ENCODE peak calls at places on chromosomes 7 and 10, in eight cellular contexts. Q is GM12878, C is A549, J is Panc1, U is HepG2, K is HCT116, L is SK-N-SH, H is GM23338. B is an unnamed sample.

GRCh38 chr7:69603937-69604494 is 5.7 kb downstream of the AUTS2 start:
- DNase-seq in Q (peak; percentile 53), C (no peak), J (no peak), U (no peak), K (no peak), L (no peak), H (no peak), B (no peak)

GRCh38 chr7:73701357-73701995 is 18.0 kb downstream of the STX1A start:
- DNase-seq in Q (no peak), C (peak; percentile 74), J (peak; percentile 76), U (peak; percentile 54), K (peak; percentile 68), L (peak; percentile 92), H (peak; percentile 94), B (no peak)

GRCh38 chr7:156969972-156970420 is 20.5 kb downstream of the NOM1 start:
- DNase-seq in Q (no peak), C (no peak), J (no peak), U (no peak), K (no peak), L (no peak), H (peak; percentile 32), B (no peak)

GRCh38 chr10:116385311-116385710 is 42.3 kb upstream of the PNLIPRP3 start:
- DNase-seq in Q (no peak), C (no peak), J (no peak), U (no peak), K (no peak), L (no peak), H (peak; percentile 56), B (no peak)

GRCh38 chr7:75971961-75972763 is 22.2 kb downstream of the TMEM120A start:
- DNase-seq in Q (no peak), C (peak; percentile 66), J (no peak), U (no peak), K (no peak), L (peak; percentile 61), H (peak; percentile 73), B (peak; percentile 87)

GRCh38 chr10:4246881-4247358 is 461.9 kb upstream of the KLF6 start:
- DNase-seq in Q (no peak), C (no peak), J (no peak), U (no peak), K (no peak), L (no peak), H (no peak), B (no peak)

GRCh38 chr10:133419211-133419950 is 5.0 kb downstream of the SPRN start:
- DNase-seq in Q (no peak), C (no peak), J (no peak), U (no peak), K (no peak), L (no peak), H (no peak), B (no peak)

GRCh38 chr10:124589491-124590006 is 127.9 kb downstream of the LHPP start:
- DNase-seq in Q (no peak), C (no peak), J (no peak), U (peak; percentile 76), K (no peak), L (no peak), H (no peak), B (no peak)

GRCh38 chr10:15209827-15210509 is 41.5 kb upstream of the NMT2 start:
- DNase-seq in Q (peak; percentile 9), C (peak; percentile 78), J (peak; percentile 48), U (peak; percentile 69), K (peak; percentile 64), L (peak; percentile 86), H (peak; percentile 95), B (peak; percentile 45)

GRCh38 chr7:5525271-5526189 is 101.9 kb upstream of the TNRC18 start:
- DNase-seq in Q (peak; percentile 63), C (no peak), J (peak; percentile 80), U (peak; percentile 39), K (peak; percentile 40), L (peak; percentile 41), H (peak; percentile 59), B (peak; percentile 24)

GRCh38 chr7:122975341-122975740 is 20.2 kb downstream of the TAS2R16 start:
- DNase-seq in Q (no peak), C (no peak), J (no peak), U (no peak), K (peak; percentile 29), L (no peak), H (no peak), B (no peak)
- TF ChIP-seq REST in Q (no peak), C (no peak), J (no peak), U (no peak), K (no peak), L (no peak), H (no peak), B (no peak)

GRCh38 chr10:95447733-95448132 is 113.4 kb downstream of the SORBS1 start:
- DNase-seq in Q (no peak), C (no peak), J (no peak), U (no peak), K (no peak), L (no peak), H (no peak), B (no peak)

GRCh38 chr10:95445223-95445836 is 115.8 kb downstream of the SORBS1 start:
- DNase-seq in Q (no peak), C (peak; percentile 52), J (peak; percentile 24), U (no peak), K (peak; percentile 51), L (no peak), H (no peak), B (no peak)

GRCh38 chr10:95444792-95445191 is 116.4 kb downstream of the SORBS1 start:
- DNase-seq in Q (no peak), C (peak; percentile 7), J (no peak), U (no peak), K (no peak), L (no peak), H (no peak), B (no peak)

GRCh38 chr10:95443636-95444035 is 117.5 kb downstream of the SORBS1 start:
- DNase-seq in Q (no peak), C (no peak), J (no peak), U (peak; percentile 60), K (no peak), L (no peak), H (no peak), B (no peak)

DNA sequence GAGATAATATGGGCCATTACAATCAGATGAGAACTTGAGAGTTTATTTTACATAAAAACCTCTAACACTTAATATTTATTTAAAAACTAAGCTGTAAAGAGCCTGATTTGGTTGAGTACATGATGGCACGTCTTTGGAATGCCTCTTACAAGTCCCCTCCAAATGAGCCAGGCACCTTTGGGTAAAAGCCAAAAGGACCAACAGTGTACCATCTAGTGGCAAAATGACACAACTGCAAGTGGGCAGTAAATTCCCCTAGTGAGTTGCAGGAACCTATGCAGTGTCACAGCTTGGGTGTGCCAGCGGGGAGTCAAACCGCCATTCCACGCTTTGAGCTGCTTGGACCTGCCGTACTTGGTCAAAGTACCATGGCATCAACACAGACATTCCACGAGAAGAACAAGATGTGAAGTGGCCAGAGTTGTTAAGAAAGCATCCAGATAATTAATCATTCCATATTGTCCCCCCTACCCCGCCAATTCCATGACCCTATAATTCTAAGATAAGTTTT is 115.3 kb downstream of the SORBS1 start:
- DNase-seq in Q (no peak), C (peak; percentile 92), J (peak; percentile 59), U (peak; percentile 60), K (peak; percentile 80), L (peak; percentile 67), H (peak; percentile 92), B (peak; percentile 41)
- TF ChIP-seq REST in Q (no peak), C (no peak), J (no peak), U (no peak), K (no peak), L (no peak), H (no peak), B (no peak)

GRCh38 chr7:91112902-91113321 is 151.3 kb upstream of the FZD1 start:
- DNase-seq in Q (no peak), C (no peak), J (no peak), U (no peak), K (no peak), L (peak; percentile 15), H (no peak), B (no peak)
- TF ChIP-seq REST in Q (no peak), C (no peak), J (no peak), U (no peak), K (no peak), L (no peak), H (no peak), B (no peak)

GRCh38 chr7:97842772-97843345 is 29.3 kb downstream of the ASNS start:
- DNase-seq in Q (no peak), C (no peak), J (no peak), U (no peak), K (no peak), L (no peak), H (no peak), B (no peak)
- TF ChIP-seq REST in Q (no peak), C (no peak), J (no peak), U (no peak), K (no peak), L (no peak), H (no peak), B (no peak)

DNA sequence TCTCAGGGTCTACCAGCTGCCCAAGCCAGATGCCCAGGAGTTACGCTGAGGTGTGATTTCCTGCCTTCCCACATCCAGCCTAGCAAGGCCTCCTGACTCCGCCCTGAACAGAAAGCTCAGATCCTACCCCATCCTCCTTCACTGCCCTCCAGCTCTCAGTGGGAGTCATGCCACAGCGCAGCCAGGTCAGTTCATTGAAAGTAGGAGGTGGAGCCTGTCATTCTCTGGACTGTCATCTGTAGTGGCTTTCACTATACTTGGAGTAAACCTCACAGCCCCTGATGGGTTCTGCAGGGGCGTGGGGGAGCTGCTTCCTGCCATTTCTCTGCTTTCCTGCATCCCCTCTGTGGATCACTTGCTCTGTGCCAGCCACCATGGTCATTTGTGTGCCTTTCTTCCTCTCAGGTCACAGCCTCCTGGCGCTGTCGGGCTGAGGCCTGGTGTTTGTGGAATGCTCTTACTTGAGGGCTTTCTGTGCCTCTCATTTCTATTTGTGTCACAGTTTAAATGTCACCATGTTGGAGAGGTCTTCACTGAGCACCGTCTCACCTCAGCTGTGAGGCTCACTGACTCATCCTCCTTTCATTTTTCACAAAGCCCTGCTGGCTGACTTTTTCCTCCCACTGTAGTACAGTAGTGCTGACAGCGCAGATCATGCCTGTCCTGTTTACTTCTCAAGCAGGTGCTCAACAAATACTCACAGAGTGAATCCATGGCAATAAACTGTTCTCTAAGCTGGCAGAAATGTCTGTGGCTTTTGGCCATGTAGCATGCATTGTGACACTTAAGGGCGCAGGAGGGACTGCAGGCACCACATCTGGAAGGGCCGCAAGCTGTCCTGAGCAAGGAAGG is 61.0 kb upstream of the TMEM248 start:
- DNase-seq in Q (no peak), C (no peak), J (no peak), U (no peak), K (no peak), L (no peak), H (peak; percentile 26), B (no peak)
- TF ChIP-seq REST in Q (no peak), C (no peak), J (no peak), U (no peak), K (no peak), L (no peak), H (no peak), B (no peak)

DNA sequence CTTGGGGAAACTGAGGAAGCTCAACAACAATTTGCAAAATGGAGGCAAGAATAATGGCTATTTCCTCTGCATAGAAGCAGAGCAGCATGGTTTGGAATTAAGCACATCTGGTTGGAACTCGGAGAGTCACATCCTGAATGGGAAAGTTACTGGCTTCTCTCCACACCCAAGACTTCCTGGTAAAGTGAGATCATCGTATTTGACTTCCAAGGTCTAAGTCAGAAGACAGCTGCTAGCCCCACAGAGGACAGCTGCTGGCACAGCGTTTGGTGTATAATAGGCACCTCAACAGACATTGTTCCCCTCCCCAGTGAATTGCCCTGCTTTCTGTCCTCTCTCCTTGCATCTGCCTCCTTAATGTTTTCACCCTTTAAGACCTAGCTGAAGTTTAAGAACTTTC is 37.0 kb upstream of the NRF1 start:
- DNase-seq in Q (no peak), C (no peak), J (no peak), U (no peak), K (no peak), L (no peak), H (no peak), B (no peak)
- TF ChIP-seq REST in Q (no peak), C (no peak), J (no peak), U (no peak), K (no peak), L (no peak), H (no peak), B (no peak)